ENCODE peak calls at places on chromosomes 11 and 22, in seven cellular contexts. A is spleen, Q is tibial artery, X is colonic mucosa, N is nephron progenitor cell, V is GM12865, Y is upper lobe of left lung. R is an unnamed sample.
A peak's percentile ranks its signal among the peaks of the same experiment; 100 is the strongest.

GRCh38 chr11:45688472-45689033 is 23.1 kb upstream of the CHST1 start:
- DNase-seq in A (peak; percentile 41), Q (no peak), X (no peak), N (no peak), V (no peak), Y (no peak), R (no peak)

GRCh38 chr11:73191151-73191550 is 26.9 kb upstream of the P2RY2 start:
- DNase-seq in A (no peak), Q (peak; percentile 59), X (no peak), N (no peak), V (no peak), Y (no peak), R (no peak)

GRCh38 chr22:25374871-25375270 is 155.4 kb downstream of the CRYBB2 start:
- DNase-seq in A (no peak), Q (no peak), X (no peak), N (no peak), V (no peak), Y (no peak), R (no peak)

GRCh38 chr11:119671048-119671447 is 58.0 kb downstream of the NECTIN1 start:
- DNase-seq in A (no peak), Q (no peak), X (peak; percentile 45), N (no peak), V (no peak), Y (no peak), R (no peak)

GRCh38 chr11:6204708-6205107 is 649 bp upstream of the C11orf42 start:
- DNase-seq in A (no peak), Q (no peak), X (no peak), N (no peak), V (no peak), Y (no peak), R (no peak)

GRCh38 chr11:65111537-65112225 is at the start of gene TM7SF2:
- DNase-seq in A (peak; percentile 99), Q (peak; percentile 96), X (peak; percentile 98), N (peak; percentile 97), V (peak; percentile 97), Y (peak; percentile 98), R (peak; percentile 93)

GRCh38 chr11:77619576-77620198 is 17.9 kb downstream of the CLNS1A start:
- DNase-seq in A (no peak), Q (no peak), X (peak; percentile 50), N (peak; percentile 15), V (peak; percentile 66), Y (no peak), R (no peak)

GRCh38 chr11:121890377-121890776 is 225.6 kb downstream of the BLID start:
- DNase-seq in A (no peak), Q (peak; percentile 66), X (no peak), N (no peak), V (no peak), Y (no peak), R (no peak)

GRCh38 chr11:125070699-125071254 is 7.7 kb downstream of the SLC37A2 start:
- DNase-seq in A (peak; percentile 90), Q (peak; percentile 81), X (peak; percentile 64), N (no peak), V (peak; percentile 68), Y (peak; percentile 84), R (no peak)

GRCh38 chr11:45655347-45655756 is 10.1 kb downstream of the CHST1 start:
- DNase-seq in A (peak; percentile 88), Q (peak; percentile 85), X (peak; percentile 65), N (peak; percentile 95), V (peak; percentile 51), Y (peak; percentile 64), R (peak; percentile 89)

GRCh38 chr11:106585061-106585460 is 433.2 kb downstream of the GUCY1A2 start:
- DNase-seq in A (no peak), Q (no peak), X (no peak), N (no peak), V (no peak), Y (no peak), R (no peak)

GRCh38 chr11:8092587-8093424 is 11.8 kb downstream of the TUB start:
- DNase-seq in A (peak; percentile 64), Q (peak; percentile 70), X (peak; percentile 80), N (peak; percentile 57), V (peak; percentile 69), Y (peak; percentile 49), R (no peak)

GRCh38 chr11:72237112-72237931 is 6.7 kb downstream of the PHOX2A start:
- DNase-seq in A (peak; percentile 72), Q (no peak), X (no peak), N (peak; percentile 12), V (no peak), Y (peak; percentile 15), R (peak; percentile 66)

GRCh38 chr11:115360186-115360824 is 143.9 kb downstream of the CADM1 start:
- DNase-seq in A (no peak), Q (no peak), X (no peak), N (no peak), V (no peak), Y (no peak), R (no peak)

GRCh38 chr11:18775492-18776292 is 15.9 kb downstream of the PTPN5 start:
- DNase-seq in A (no peak), Q (no peak), X (peak; percentile 78), N (peak; percentile 88), V (peak; percentile 81), Y (peak; percentile 60), R (peak; percentile 77)

GRCh38 chr22:41381329-41382097 is at the start of gene TEF:
- DNase-seq in A (peak; percentile 99), Q (peak; percentile 100), X (peak; percentile 98), N (peak; percentile 98), V (peak; percentile 99), Y (peak; percentile 99), R (peak; percentile 99)

GRCh38 chr11:80388133-80388532 is 947.3 kb upstream of the TENM4 start:
- DNase-seq in A (no peak), Q (no peak), X (no peak), N (no peak), V (no peak), Y (no peak), R (no peak)

GRCh38 chr11:36162282-36162825 is 126.9 kb downstream of the COMMD9 start:
- DNase-seq in A (no peak), Q (no peak), X (no peak), N (no peak), V (no peak), Y (no peak), R (no peak)

GRCh38 chr11:72160319-72160718 is 24.8 kb downstream of the FOLR3 start:
- DNase-seq in A (no peak), Q (no peak), X (no peak), N (no peak), V (no peak), Y (no peak), R (no peak)

GRCh38 chr22:28237783-28238182 is 318.7 kb upstream of the PITPNB start:
- DNase-seq in A (no peak), Q (no peak), X (no peak), N (no peak), V (no peak), Y (no peak), R (no peak)

GRCh38 chr22:31647921-31648320 is 14.1 kb downstream of the PISD start:
- DNase-seq in A (no peak), Q (no peak), X (no peak), N (no peak), V (no peak), Y (no peak), R (no peak)

GRCh38 chr11:10076458-10077141 is 217.4 kb downstream of the SBF2 start:
- DNase-seq in A (no peak), Q (peak; percentile 89), X (peak; percentile 31), N (peak; percentile 31), V (peak; percentile 66), Y (peak; percentile 32), R (no peak)

GRCh38 chr11:2566223-2567025 is 121.6 kb downstream of the KCNQ1 start:
- DNase-seq in A (peak; percentile 54), Q (peak; percentile 59), X (peak; percentile 76), N (no peak), V (no peak), Y (no peak), R (no peak)

DNA sequence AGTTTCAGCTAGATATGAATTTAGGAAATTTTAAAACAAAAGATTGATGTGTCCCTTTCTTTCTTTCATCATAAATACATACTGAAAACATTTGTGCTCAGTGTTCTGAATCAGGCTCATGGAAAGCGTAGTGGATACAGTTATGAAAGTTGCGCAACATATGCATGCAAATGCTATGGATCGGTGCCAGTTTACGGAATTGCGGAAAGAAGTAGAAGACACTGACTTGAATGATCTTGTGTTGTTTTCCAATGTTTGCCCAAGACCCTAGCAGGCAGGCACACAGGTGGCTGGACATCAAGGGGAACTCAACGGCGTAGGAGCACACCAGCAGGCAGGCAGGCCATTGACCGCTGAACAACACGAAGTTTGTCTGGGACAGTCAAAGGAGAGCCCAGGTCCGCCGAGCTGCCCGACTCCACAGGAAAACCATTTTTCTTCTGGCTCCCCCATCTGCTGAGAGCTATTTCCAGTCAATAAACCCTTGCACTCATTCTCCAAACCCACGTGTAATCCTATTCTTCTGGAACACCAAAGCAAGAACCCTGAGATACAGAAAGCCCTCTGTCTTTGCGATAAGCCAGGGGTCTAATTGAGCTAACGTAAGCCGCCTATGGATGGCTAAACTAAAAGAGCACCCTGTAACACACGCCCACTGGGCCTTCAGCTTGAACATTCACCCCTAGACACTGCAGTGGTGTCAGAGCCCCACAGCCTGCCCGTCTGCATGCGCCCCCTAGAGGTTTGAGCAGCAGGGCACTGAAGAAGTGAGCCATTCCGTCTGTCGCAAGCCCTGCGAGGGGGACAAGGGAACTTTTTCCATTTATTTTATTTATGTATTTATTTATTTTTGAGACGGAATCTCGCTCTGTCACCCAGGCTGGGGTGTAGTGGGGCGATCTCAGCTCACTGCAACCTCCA is 7.4 kb upstream of the BIRC3 start:
- DNase-seq in A (peak; percentile 67), Q (no peak), X (no peak), N (no peak), V (no peak), Y (no peak), R (no peak)
- TF ChIP-seq CTCF in A (no peak), Q (no peak), X (no peak), N (peak; percentile 12), V (no peak), Y (no peak), R (peak; percentile 44)

DNA sequence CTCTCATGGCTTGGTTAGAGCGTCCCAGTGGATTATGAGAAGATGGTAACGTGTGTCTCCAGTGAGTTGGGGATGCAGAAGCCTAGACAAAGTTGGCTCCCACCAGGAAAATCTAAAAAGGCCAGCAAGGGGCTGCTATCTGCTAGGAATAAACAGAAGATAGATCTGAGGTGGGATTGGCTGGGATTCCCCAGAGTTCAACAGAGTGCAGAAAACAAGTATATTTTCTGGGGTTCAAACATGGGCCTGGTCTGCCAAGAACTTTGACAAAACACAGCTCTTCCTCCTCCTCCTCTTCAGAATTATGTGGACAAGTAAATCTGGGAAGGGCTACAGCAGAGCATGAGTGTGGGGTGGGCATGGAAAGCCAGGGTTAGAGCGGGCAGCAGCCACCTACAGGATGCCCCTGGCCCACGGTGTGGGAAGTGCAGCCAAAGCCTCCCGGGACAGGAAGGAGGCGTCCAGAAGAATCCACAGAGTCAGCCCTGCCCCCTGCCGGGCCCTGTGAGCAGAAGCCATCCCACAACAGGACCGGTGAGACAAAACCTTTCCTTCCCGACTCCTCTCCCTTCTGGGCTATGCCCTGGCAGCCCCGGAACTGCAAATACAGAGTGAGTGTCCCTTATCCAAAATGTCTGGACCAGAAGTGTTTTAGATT is 67.1 kb downstream of the CD82 start:
- DNase-seq in A (peak; percentile 80), Q (peak; percentile 54), X (peak; percentile 31), N (no peak), V (peak; percentile 54), Y (no peak), R (no peak)
- TF ChIP-seq CTCF in A (peak; percentile 27), Q (peak; percentile 19), X (peak; percentile 33), N (peak; percentile 30), V (peak; percentile 63), Y (peak; percentile 38), R (peak; percentile 62)

GRCh38 chr11:13016415-13016814 is 7.3 kb downstream of the RASSF10 start:
- DNase-seq in A (no peak), Q (no peak), X (peak; percentile 51), N (no peak), V (peak; percentile 20), Y (no peak), R (no peak)
- TF ChIP-seq CTCF in A (no peak), Q (no peak), X (no peak), N (no peak), V (no peak), Y (no peak), R (no peak)

GRCh38 chr11:13145461-13145860 is 132.1 kb upstream of the BMAL1 start:
- DNase-seq in A (no peak), Q (no peak), X (no peak), N (no peak), V (no peak), Y (no peak), R (no peak)
- TF ChIP-seq CTCF in A (no peak), Q (no peak), X (no peak), N (no peak), V (no peak), Y (no peak), R (no peak)

R was measured in type B pancreatic cell.